ENCODE peak calls at places on chromosomes 6 and 20, in eight cellular contexts. G is NCI-H1092; L is activated T-cell treated with anti-CD3 and anti-CD28 coated beads for 4 hours; I is ovary; U is CD8-positive, alpha-beta memory T cell; R is LoVo; P is stimulated activated CD8-positive, alpha-beta memory T cell treated with anti-CD3 and anti-CD28 coated beads, Interleukin-2, amount 100 ng/mL, for 1 hour; F is A549. Q is an unnamed sample.

GRCh38 chr20:17644451-17644850 is 37.6 kb downstream of the RRBP1 start:
- DNase-seq in U (no peak), I (peak), F (no peak), R (no peak), L (no peak), P (no peak), G (no peak), Q (no peak)

GRCh38 chr6:109008061-109008460 is 86.6 kb downstream of the SESN1 start:
- DNase-seq in I (no peak), G (no peak), U (no peak), L (no peak), P (no peak), R (no peak), F (no peak), Q (no peak)

GRCh38 chr6:168344338-168344737 is 24.8 kb upstream of the DACT2 start:
- DNase-seq in P (no peak), L (no peak), G (no peak), F (no peak), R (no peak), U (no peak), I (no peak), Q (no peak)

GRCh38 chr6:19303381-19303780 is 533.8 kb upstream of the ID4 start:
- DNase-seq in I (no peak), U (no peak), F (no peak), L (no peak), P (no peak), R (no peak), G (peak), Q (no peak)

GRCh38 chr6:48641544-48641943 is 530.5 kb upstream of the PTCHD4 start:
- DNase-seq in P (no peak), L (no peak), R (no peak), F (no peak), I (no peak), U (no peak), G (no peak), Q (no peak)

GRCh38 chr6:151514000-151514730 is 20.3 kb downstream of the CCDC170 start:
- DNase-seq in U (no peak), P (no peak), G (no peak), R (no peak), F (no peak), L (no peak), I (no peak), Q (no peak)

GRCh38 chr6:130018830-130019795 is 732 bp downstream of the L3MBTL3 start:
- DNase-seq in U (peak), P (peak), F (peak), G (no peak), R (peak), I (peak), L (peak), Q (peak)

GRCh38 chr6:134373282-134373922 is 55.5 kb upstream of the SGK1 start:
- DNase-seq in I (no peak), P (no peak), U (no peak), G (no peak), L (no peak), F (peak), R (no peak), Q (peak)

GRCh38 chr20:41509801-41510200 is 108.4 kb downstream of the CHD6 start:
- DNase-seq in F (no peak), U (no peak), R (no peak), P (no peak), L (no peak), I (no peak), G (no peak), Q (no peak)

GRCh38 chr20:46872315-46873211 is 22.1 kb upstream of the EYA2 start:
- DNase-seq in P (no peak), I (no peak), L (no peak), F (peak), R (no peak), U (no peak), G (no peak), Q (peak)

GRCh38 chr6:18412644-18413043 is 25.5 kb downstream of the RNF144B start:
- DNase-seq in P (no peak), R (no peak), L (no peak), U (no peak), G (no peak), I (no peak), F (no peak), Q (no peak)

GRCh38 chr20:20037960-20038359 is 14.3 kb downstream of the CRNKL1 start:
- DNase-seq in U (no peak), I (no peak), F (no peak), L (no peak), G (no peak), R (no peak), P (no peak), Q (no peak)

GRCh38 chr6:127518212-127518709 is 874 bp downstream of the MTCL3 start:
- DNase-seq in G (no peak), F (peak), I (no peak), U (no peak), L (no peak), R (no peak), P (no peak), Q (no peak)

GRCh38 chr6:40626886-40627285 is 39.7 kb upstream of the LRFN2 start:
- DNase-seq in I (no peak), P (no peak), G (no peak), U (no peak), F (no peak), L (no peak), R (no peak), Q (no peak)

GRCh38 chr6:121382467-121383121 is 48.3 kb upstream of the TBC1D32 start:
- DNase-seq in G (no peak), P (no peak), I (no peak), R (peak), L (no peak), F (peak), U (no peak), Q (no peak)

GRCh38 chr20:19968488-19969073 is 48.6 kb upstream of the NAA20 start:
- DNase-seq in P (no peak), I (no peak), F (no peak), R (no peak), G (no peak), L (no peak), U (no peak), Q (no peak)

GRCh38 chr6:24093381-24093780 is 32.6 kb upstream of the NRSN1 start:
- DNase-seq in G (no peak), F (no peak), L (no peak), P (no peak), I (no peak), U (no peak), R (no peak), Q (no peak)

GRCh38 chr6:33967966-33968724 is 164.3 kb upstream of the MLN start:
- DNase-seq in F (peak), U (no peak), L (no peak), R (no peak), I (no peak), P (no peak), G (no peak), Q (no peak)

GRCh38 chr20:45998761-45999160 is 9.9 kb upstream of the MMP9 start:
- DNase-seq in I (no peak), P (no peak), L (no peak), R (no peak), U (no peak), G (no peak), F (no peak), Q (no peak)

GRCh38 chr6:72913797-72914196 is 291.9 kb downstream of the KCNQ5 start:
- DNase-seq in I (no peak), P (no peak), F (no peak), R (no peak), L (no peak), G (no peak), U (no peak), Q (no peak)

GRCh38 chr20:17896771-17897369 is 71.7 kb downstream of the SNX5 start:
- DNase-seq in P (no peak), G (no peak), I (no peak), R (no peak), L (no peak), U (no peak), F (no peak), Q (no peak)

Q was measured in Calu3.